ENCODE peak calls at places on chromosome 5, in eight cellular contexts. A, D, J, T, F, V, L and C are unnamed samples.

GRCh38 chr5:37631939-37632338 is 207.9 kb downstream of the GDNF start:
- DNase-seq in F (no peak), T (no peak), L (no peak), D (no peak), V (no peak), A (no peak), J (no peak), C (no peak)

GRCh38 chr5:179124853-179125788 is 64.9 kb downstream of the ZNF354C start:
- DNase-seq in T (peak), L (no peak), D (no peak), A (no peak), V (no peak), F (no peak), J (no peak), C (peak)

GRCh38 chr5:159533197-159533596 is 202.9 kb upstream of the IL12B start:
- DNase-seq in A (no peak), V (no peak), F (no peak), D (no peak), J (no peak), T (no peak), L (no peak), C (no peak)

GRCh38 chr5:39604491-39604890 is 179.7 kb upstream of the DAB2 start:
- DNase-seq in T (no peak), A (no peak), L (peak), V (no peak), D (no peak), J (no peak), F (no peak), C (no peak)

GRCh38 chr5:117615226-117615625 is 1040.6 kb upstream of the SEMA6A start:
- DNase-seq in T (no peak), L (no peak), D (no peak), J (no peak), F (no peak), A (no peak), V (no peak), C (no peak)

GRCh38 chr5:5145651-5146529 is 5.8 kb downstream of the ADAMTS16 start:
- DNase-seq in A (no peak), L (no peak), F (no peak), T (no peak), J (no peak), V (no peak), D (no peak), C (no peak)

GRCh38 chr5:58891971-58892343 is 309.1 kb downstream of the RAB3C start:
- DNase-seq in T (no peak), J (no peak), A (no peak), F (no peak), D (no peak), V (no peak), L (no peak), C (no peak)

GRCh38 chr5:164504141-164504772 is 998.8 kb downstream of the MAT2B start:
- DNase-seq in F (peak), L (peak), V (peak), T (peak), A (no peak), J (no peak), D (no peak), C (no peak)

GRCh38 chr5:96294887-96295209 is 138.2 kb downstream of the PCSK1 start:
- DNase-seq in T (no peak), L (no peak), V (no peak), F (no peak), D (no peak), J (no peak), A (no peak), C (no peak)

GRCh38 chr5:141877478-141878185 is 578 bp downstream of the PCDH1 start:
- DNase-seq in L (no peak), J (no peak), F (no peak), D (no peak), V (peak), T (no peak), A (no peak), C (peak)

DNA sequence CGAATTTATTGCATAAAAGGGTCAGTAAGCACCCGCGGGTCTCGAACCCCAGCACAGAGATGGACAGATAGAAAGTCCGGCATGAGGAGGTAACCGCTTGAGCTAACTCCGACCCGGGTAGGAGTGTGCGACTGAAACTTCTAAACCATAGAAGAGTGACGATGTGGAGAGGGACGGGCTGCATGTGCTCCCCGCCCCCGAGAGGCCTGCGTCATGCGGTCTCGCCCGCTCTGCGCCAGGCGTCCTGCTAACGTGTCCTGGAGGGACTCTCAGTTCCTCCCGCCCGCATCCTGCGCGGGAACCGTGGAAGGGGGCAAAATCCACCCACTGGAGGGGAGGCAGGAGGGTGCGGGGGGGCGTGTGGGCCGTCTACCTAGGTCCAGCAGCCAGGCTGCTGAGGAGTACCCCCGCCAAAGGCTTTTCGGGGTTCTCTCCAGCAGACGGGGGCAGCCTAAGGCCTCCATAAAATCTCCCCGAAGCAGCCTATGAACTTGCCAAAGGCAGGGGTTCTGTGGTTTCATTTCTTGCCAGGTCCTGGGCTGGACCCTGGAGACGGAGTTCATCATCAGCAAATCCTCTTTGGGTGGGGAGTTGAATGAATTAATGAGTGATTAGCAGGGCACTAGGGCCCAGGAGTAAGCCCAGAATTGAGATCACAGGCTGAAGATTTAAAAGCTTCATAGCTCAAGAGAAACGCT is 51.8 kb downstream of the TGFBI start:
- DNase-seq in F (peak), L (peak), J (peak), A (peak), T (peak), V (peak), D (peak), C (peak)
- TF ChIP-seq POLR2A in F (peak), L (peak), J (peak), A (peak), T (no peak), V (no peak), D (peak), C (no peak)

DNA sequence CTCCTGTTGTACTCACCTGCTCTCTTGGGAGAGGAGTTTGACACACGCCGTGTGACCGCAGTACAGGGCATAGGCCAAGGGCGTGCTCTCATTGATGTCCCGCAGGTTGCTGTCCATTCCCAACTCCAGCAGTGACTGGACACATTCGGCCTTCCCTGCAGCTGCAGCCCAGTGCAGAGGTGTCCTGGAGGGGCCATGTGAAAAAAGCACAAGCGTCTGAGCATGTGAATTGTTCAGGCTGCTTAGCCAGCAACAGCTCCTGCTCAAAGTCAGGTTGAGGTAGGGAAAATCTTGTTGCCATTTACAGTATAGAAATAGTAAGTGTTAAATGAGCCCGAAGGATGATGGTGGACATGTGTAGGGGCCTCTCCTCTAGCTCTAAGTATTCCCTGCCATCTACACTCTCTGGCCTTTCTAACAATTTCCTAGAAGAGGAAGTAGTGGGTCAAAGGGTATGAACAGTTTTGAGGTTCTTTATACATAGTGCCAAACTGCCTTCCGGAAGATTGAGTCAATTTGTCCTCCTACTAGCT is 116.5 kb downstream of the ANKRD55 start:
- DNase-seq in T (no peak), D (no peak), L (peak), A (no peak), J (no peak), V (no peak), F (no peak), C (no peak)
- TF ChIP-seq POLR2A in T (no peak), D (no peak), L (peak), A (no peak), J (no peak), V (no peak), F (no peak), C (no peak)

GRCh38 chr5:149151717-149152116 is 10.4 kb downstream of the ABLIM3 start:
- DNase-seq in D (no peak), F (no peak), J (no peak), A (no peak), T (no peak), L (peak), V (no peak), C (no peak)
- TF ChIP-seq POLR2A in D (no peak), F (no peak), J (no peak), A (no peak), T (no peak), L (no peak), V (no peak), C (no peak)

GRCh38 chr5:139633295-139634027 is 14.7 kb upstream of the CXXC5 start:
- DNase-seq in F (peak), J (peak), L (peak), D (no peak), T (peak), V (peak), A (peak), C (peak)
- TF ChIP-seq POLR2A in F (no peak), J (no peak), L (no peak), D (no peak), T (no peak), V (no peak), A (no peak), C (no peak)